ENCODE peak calls at places on chromosomes 13 and 19, in eight cellular contexts. P is left colon; W is A673; T is iPS-NIHi11; S is GM04504; I is C1 segment of cervical spinal cord; X is MCF 10A; O is activated naive CD8-positive, alpha-beta T cell treated with anti-CD3 and anti-CD28 coated beads for 36 hours. H is an unnamed sample.

GRCh38 chr19:58543826-58544590 is at the start of gene TRIM28:
- DNase-seq in I (no peak), X (peak; percentile 99), P (peak; percentile 98), W (peak; percentile 100), T (peak; percentile 99), O (peak; percentile 100), S (peak; percentile 98), H (peak; percentile 97)

GRCh38 chr19:30447276-30447870 is 75.2 kb downstream of the ZNF536 start:
- DNase-seq in T (no peak), X (no peak), W (peak; percentile 56), I (no peak), P (no peak), O (no peak), S (no peak), H (no peak)

GRCh38 chr13:41352935-41353801 is 42.1 kb downstream of the NAA16 start:
- DNase-seq in S (peak; percentile 20), X (peak; percentile 58), T (peak; percentile 53), W (peak; percentile 56), P (no peak), O (peak; percentile 18), I (no peak), H (no peak)

GRCh38 chr13:65488606-65489005 is 1741.5 kb downstream of the PCDH9 start:
- DNase-seq in T (no peak), W (no peak), X (no peak), P (no peak), S (no peak), I (no peak), O (no peak), H (no peak)

GRCh38 chr19:41426116-41426841 is 895 bp downstream of the B3GNT8 start:
- DNase-seq in W (no peak), P (no peak), I (no peak), S (no peak), T (no peak), X (no peak), O (no peak), H (no peak)

GRCh38 chr13:103066991-103067390 is 774 bp upstream of the SLC10A2 start:
- DNase-seq in I (no peak), T (no peak), P (no peak), O (no peak), X (no peak), W (no peak), S (no peak), H (no peak)

GRCh38 chr19:34274284-34274826 is 20.0 kb downstream of the GARRE1 start:
- DNase-seq in X (no peak), S (no peak), O (no peak), W (peak; percentile 41), I (no peak), T (no peak), P (no peak), H (no peak)

GRCh38 chr13:32314968-32315254 is 252 bp downstream of the ZAR1L start:
- DNase-seq in I (no peak), S (no peak), W (peak; percentile 73), O (peak; percentile 61), X (no peak), T (peak; percentile 31), P (peak; percentile 31), H (no peak)

GRCh38 chr19:17865364-17866311 is 5.9 kb downstream of the RPL18A start:
- DNase-seq in S (no peak), W (peak; percentile 44), I (no peak), T (no peak), P (peak; percentile 88), X (peak; percentile 85), O (no peak), H (no peak)

GRCh38 chr13:66618702-66619101 is 611.4 kb downstream of the PCDH9 start:
- DNase-seq in I (no peak), T (peak; percentile 52), W (peak; percentile 44), P (no peak), S (peak; percentile 2), O (no peak), X (peak; percentile 36), H (no peak)

GRCh38 chr19:2176336-2176994 is 12.7 kb downstream of the DOT1L start:
- DNase-seq in X (peak; percentile 51), I (no peak), T (no peak), S (no peak), W (no peak), P (no peak), O (no peak), H (no peak)

GRCh38 chr19:14089412-14089661 is 1.2 kb downstream of the SAMD1 start:
- DNase-seq in I (no peak), O (no peak), X (no peak), P (no peak), W (peak; percentile 58), T (no peak), S (no peak), H (no peak)

GRCh38 chr19:12995596-12996541 is 594 bp downstream of the NFIX start:
- DNase-seq in S (no peak), W (peak; percentile 35), O (no peak), T (no peak), X (no peak), P (no peak), I (no peak), H (no peak)

GRCh38 chr19:9782282-9782681 is 13.7 kb upstream of the ZNF846 start:
- DNase-seq in T (no peak), I (no peak), S (no peak), P (no peak), W (no peak), X (no peak), O (no peak), H (no peak)

GRCh38 chr13:44930280-44930679 is 59.0 kb downstream of the NUFIP1 start:
- DNase-seq in X (no peak), O (no peak), I (no peak), P (no peak), T (no peak), W (no peak), S (no peak), H (no peak)

GRCh38 chr13:75411924-75412537 is 69.9 kb downstream of the TBC1D4 start:
- DNase-seq in W (no peak), S (no peak), I (no peak), X (peak; percentile 5), P (no peak), O (no peak), T (no peak), H (no peak)

GRCh38 chr19:18391509-18392075 is 5.6 kb downstream of the GDF15 start:
- DNase-seq in W (no peak), X (no peak), S (no peak), I (no peak), T (no peak), P (no peak), O (no peak), H (no peak)

GRCh38 chr19:14198384-14199376 is 7.3 kb downstream of the ADGRL1 start:
- DNase-seq in P (no peak), X (no peak), O (no peak), S (no peak), I (no peak), T (no peak), W (peak; percentile 42), H (no peak)

GRCh38 chr13:100131863-100132574 is 43.1 kb downstream of the PCCA start:
- DNase-seq in X (peak; percentile 74), I (no peak), T (peak; percentile 15), P (no peak), W (peak; percentile 96), S (peak; percentile 80), O (peak; percentile 50), H (peak; percentile 27)

GRCh38 chr13:37870895-37871550 is 1.5 kb upstream of the TRPC4 start:
- DNase-seq in O (no peak), I (no peak), W (peak; percentile 48), X (peak; percentile 13), S (no peak), T (peak; percentile 3), P (no peak), H (no peak)

GRCh38 chr13:51912091-51912490 is 50.3 kb downstream of the CCDC70 start:
- DNase-seq in T (no peak), S (no peak), X (no peak), O (no peak), W (no peak), P (no peak), I (no peak), H (no peak)

GRCh38 chr13:20401586-20401957 is 124.1 kb downstream of the CRYL1 start:
- DNase-seq in P (no peak), S (no peak), T (no peak), X (no peak), W (no peak), I (no peak), O (no peak), H (no peak)

GRCh38 chr19:38247734-38248268 is 8.4 kb downstream of the PPP1R14A start:
- DNase-seq in S (no peak), T (no peak), W (no peak), O (no peak), I (no peak), X (no peak), P (no peak), H (no peak)

GRCh38 chr19:7965259-7965841 is 21.9 kb upstream of the TIMM44 start:
- DNase-seq in T (no peak), S (no peak), X (no peak), P (no peak), W (no peak), I (no peak), O (no peak), H (no peak)

GRCh38 chr13:84136582-84136981 is 254.3 kb upstream of the SLITRK1 start:
- DNase-seq in S (no peak), O (no peak), P (no peak), I (no peak), W (no peak), X (no peak), T (no peak), H (no peak)

GRCh38 chr19:34365463-34366401 is 736 bp downstream of the GPI start:
- DNase-seq in T (peak; percentile 41), S (no peak), I (no peak), P (peak; percentile 59), X (peak; percentile 47), W (peak; percentile 31), O (no peak), H (no peak)

GRCh38 chr19:39103151-39103550 is 19.0 kb downstream of the ACP7 start:
- DNase-seq in T (no peak), S (no peak), I (no peak), X (no peak), W (no peak), O (no peak), P (no peak), H (no peak)

GRCh38 chr19:57351867-57352266 is 796 bp downstream of the ZNF304 start:
- DNase-seq in S (no peak), I (no peak), P (no peak), O (peak; percentile 3), X (no peak), T (no peak), W (no peak), H (no peak)